ENCODE peak calls at places on chromosomes 11 and 22, in six cellular contexts. O, X, U, Z, B and P are unnamed samples.

GRCh38 chr11:7020183-7020917 is at the start of the genes NLRP14 and ZNF214:
- DNase-seq in B (peak; percentile 92), X (peak; percentile 26), U (peak; percentile 87), Z (peak; percentile 97), O (peak; percentile 75), P (peak; percentile 98)

GRCh38 chr11:128725630-128726461 is 32.0 kb downstream of the FLI1 start:
- DNase-seq in U (no peak), B (no peak), Z (peak; percentile 53), O (no peak), X (peak; percentile 97), P (no peak)

GRCh38 chr11:124460459-124460858 is 15.0 kb upstream of the OR8B8 start:
- DNase-seq in X (no peak), O (no peak), U (no peak), Z (no peak), B (no peak), P (no peak)

GRCh38 chr11:120337133-120337895 is 1.1 kb downstream of the ARHGEF12 start:
- DNase-seq in X (peak; percentile 46), B (peak; percentile 25), U (peak; percentile 41), Z (peak; percentile 45), O (no peak), P (peak; percentile 47)

GRCh38 chr11:12150831-12151382 is 40.5 kb downstream of the MICAL2 start:
- DNase-seq in Z (peak; percentile 65), U (peak; percentile 25), B (no peak), O (no peak), X (no peak), P (no peak)

GRCh38 chr11:121367434-121367833 is 74.9 kb downstream of the SC5D start:
- DNase-seq in X (peak; percentile 81), U (no peak), O (no peak), Z (peak; percentile 34), B (no peak), P (no peak)

GRCh38 chr11:111334495-111335123 is 36.3 kb downstream of the POU2AF3 start:
- DNase-seq in X (no peak), U (peak; percentile 61), O (no peak), Z (no peak), B (peak; percentile 24), P (no peak)

GRCh38 chr11:8242480-8243280 is 21.0 kb downstream of the LMO1 start:
- DNase-seq in X (no peak), O (no peak), Z (no peak), B (peak; percentile 65), U (no peak), P (peak; percentile 51)

GRCh38 chr11:33557201-33557600 is 143.4 kb downstream of the C11orf91 start:
- DNase-seq in Z (peak; percentile 88), O (no peak), U (peak; percentile 87), B (no peak), X (no peak), P (no peak)

DNA sequence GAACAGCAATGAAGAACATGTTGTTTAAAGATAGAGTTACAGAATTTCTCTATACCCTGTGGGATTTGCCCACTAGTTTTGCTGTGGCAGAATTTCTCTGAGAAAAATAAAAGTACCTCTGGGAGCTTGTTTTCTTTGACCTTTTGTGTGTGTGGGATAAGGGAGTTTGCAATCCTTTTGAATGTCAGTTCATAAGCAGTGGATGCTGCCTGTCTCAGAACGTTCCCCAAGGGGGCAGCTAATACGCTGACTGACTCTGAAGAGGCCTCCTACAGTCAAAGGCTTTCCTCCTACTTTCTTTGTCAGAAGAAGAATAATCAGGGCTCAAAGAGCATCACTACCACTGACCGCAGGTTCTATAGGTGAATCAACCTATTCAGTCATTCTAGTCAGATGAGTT is 140.6 kb downstream of the AASDHPPT start:
- DNase-seq in Z (no peak), U (no peak), X (no peak), O (no peak), B (no peak), P (peak; percentile 60)
- H3K4me3 ChIP-seq in Z (no peak overlapping the region), U (no peak overlapping the region), X (no peak overlapping the region), O (no peak overlapping the region), B (no peak overlapping the region), P (no peak overlapping the region)

GRCh38 chr22:17797721-17798559 is 23.7 kb upstream of the BID start:
- DNase-seq in U (no peak), X (no peak), Z (no peak), B (no peak), O (no peak), P (no peak)
- H3K9ac ChIP-seq in U (no peak overlapping the region), X (no peak overlapping the region), Z (no peak overlapping the region), B (no peak overlapping the region), O (no peak overlapping the region), P (no peak overlapping the region)

GRCh38 chr11:2139118-2139490 is at the start of gene IGF2:
- DNase-seq in Z (no peak), U (no peak), B (peak; percentile 84), O (no peak), X (no peak), P (peak; percentile 77)
- TF ChIP-seq EZH2phosphoT487 in Z (no peak), U (no peak), B (no peak), O (no peak), X (no peak), P (no peak)

DNA sequence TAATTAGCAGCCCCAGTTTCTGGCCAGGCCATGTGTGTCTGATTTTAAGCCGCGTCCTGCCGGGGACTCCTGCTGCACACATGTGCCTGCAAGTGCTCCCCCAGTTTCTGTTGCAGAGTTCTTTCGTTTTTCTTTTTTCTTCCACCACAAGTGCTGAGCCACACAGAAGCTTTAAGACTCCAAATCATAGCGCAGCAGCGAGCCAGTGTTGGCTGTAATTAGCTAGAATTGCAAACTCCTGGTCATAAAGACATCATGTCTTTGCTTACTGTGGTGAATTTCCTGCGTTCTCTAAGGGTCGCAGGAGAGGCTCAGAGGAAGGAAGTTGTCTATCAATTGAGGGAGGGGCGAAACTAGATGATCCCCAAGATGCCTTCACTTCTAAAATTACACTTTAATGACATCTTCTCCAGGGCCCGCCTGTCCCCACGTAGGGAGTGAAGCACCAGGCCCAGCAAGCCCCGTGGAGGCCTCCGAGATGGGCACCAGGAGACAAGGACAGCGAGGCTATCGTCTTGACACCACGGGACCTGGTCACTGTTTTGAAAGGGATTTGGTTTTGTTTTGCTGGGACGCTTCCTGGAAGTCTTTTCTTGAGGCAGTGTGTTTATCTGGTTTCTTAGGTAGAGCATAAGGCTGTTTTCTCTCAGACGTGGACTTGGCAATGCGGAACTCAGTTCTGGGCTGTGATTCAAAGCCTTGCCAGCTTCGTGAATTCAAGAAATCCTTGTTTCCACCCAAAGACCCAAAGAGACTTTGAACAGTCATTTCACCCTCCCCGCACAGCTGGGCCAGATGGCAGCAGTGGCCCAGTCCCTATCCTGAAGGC is 71.8 kb downstream of the UBASH3B start:
- DNase-seq in B (peak; percentile 30), Z (peak; percentile 37), U (no peak), X (peak; percentile 90), O (no peak), P (peak; percentile 37)
- H3K4me3 ChIP-seq in B (no peak overlapping the region), Z (peak overlapping the region; percentile 30), U (no peak overlapping the region), X (peak overlapping the region; percentile 52), O (no peak overlapping the region), P (no peak overlapping the region)

GRCh38 chr11:1852885-1853284 is at the start of gene LSP1:
- DNase-seq in O (no peak), X (peak; percentile 88), B (no peak), Z (no peak), U (no peak), P (no peak)

GRCh38 chr11:1855886-1856265 is 3.0 kb downstream of the LSP1 start:
- DNase-seq in X (no peak), O (no peak), B (no peak), Z (no peak), U (no peak), P (no peak)

GRCh38 chr11:1854949-1855885 is 2.3 kb downstream of the LSP1 start:
- DNase-seq in Z (no peak), U (no peak), B (no peak), O (no peak), X (no peak), P (no peak)

GRCh38 chr11:1853376-1854131 is 670 bp downstream of the LSP1 start:
- DNase-seq in Z (no peak), B (no peak), U (no peak), X (peak; percentile 19), O (no peak), P (no peak)

DNA sequence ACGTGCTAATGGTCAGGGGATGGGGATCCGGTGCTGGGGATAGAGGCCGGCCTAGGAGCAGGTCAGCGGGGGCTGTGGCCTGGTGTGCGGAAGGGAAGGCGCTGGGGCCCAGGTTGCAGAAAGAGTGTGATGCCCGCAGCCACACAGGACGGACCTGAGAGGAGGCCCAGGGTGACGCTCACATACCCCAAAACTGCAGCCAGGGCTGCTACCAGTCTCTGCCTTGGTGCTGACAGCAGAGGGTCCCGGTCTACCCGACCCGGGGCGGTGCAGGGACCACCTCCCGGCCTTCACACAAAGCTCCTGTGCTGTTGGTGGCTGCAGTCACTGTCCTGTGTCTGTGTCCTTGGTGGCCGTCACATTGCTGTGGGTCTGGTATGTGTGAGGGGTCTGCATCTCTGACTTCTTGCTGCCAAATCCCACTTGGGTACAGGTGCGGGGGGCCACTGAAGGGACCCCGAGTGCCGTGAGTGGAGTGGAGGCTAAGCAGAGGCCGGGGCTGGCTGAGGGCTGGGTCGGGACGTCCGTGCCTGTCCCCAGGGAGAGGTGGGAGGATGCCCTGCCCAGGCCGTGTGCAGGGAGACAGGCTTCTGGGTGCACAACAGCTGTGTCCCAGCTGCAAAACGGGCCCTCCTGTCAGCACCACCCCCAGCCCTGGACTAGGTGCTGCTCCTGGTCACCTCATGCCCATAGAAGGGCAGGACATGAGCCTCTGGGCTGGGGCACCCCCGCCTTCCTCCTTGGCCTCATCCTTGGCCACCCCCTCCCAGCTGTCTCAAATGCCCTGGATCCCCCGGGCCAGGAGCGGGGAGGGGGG is 1.5 kb downstream of the LSP1 start:
- DNase-seq in Z (no peak), U (no peak), X (no peak), B (no peak), O (no peak), P (no peak)
- H3K9ac ChIP-seq in Z (no peak overlapping the region), U (no peak overlapping the region), X (peak overlapping the region; percentile 86), B (no peak overlapping the region), O (no peak overlapping the region), P (no peak overlapping the region)

GRCh38 chr11:60772666-60773065 is 12.5 kb upstream of the MS4A10 start:
- DNase-seq in U (no peak), O (no peak), Z (no peak), B (no peak), X (no peak), P (no peak)
- TF ChIP-seq EZH2phosphoT487 in U (no peak), O (no peak), Z (no peak), B (no peak), X (no peak), P (no peak)

GRCh38 chr11:130451261-130452019 is 3.0 kb downstream of the ADAMTS15 start:
- DNase-seq in X (no peak), O (no peak), B (no peak), U (peak; percentile 76), Z (peak; percentile 59), P (no peak)

GRCh38 chr11:130454495-130455262 is 6.2 kb downstream of the ADAMTS15 start:
- DNase-seq in U (no peak), Z (peak; percentile 49), X (no peak), O (no peak), B (no peak), P (no peak)

GRCh38 chr11:130449996-130450419 is 1.6 kb downstream of the ADAMTS15 start:
- DNase-seq in U (no peak), O (no peak), B (peak; percentile 65), Z (no peak), X (no peak), P (peak; percentile 90)

GRCh38 chr11:130452941-130453340 is 4.5 kb downstream of the ADAMTS15 start:
- DNase-seq in Z (no peak), U (no peak), X (no peak), O (no peak), B (no peak), P (no peak)

DNA sequence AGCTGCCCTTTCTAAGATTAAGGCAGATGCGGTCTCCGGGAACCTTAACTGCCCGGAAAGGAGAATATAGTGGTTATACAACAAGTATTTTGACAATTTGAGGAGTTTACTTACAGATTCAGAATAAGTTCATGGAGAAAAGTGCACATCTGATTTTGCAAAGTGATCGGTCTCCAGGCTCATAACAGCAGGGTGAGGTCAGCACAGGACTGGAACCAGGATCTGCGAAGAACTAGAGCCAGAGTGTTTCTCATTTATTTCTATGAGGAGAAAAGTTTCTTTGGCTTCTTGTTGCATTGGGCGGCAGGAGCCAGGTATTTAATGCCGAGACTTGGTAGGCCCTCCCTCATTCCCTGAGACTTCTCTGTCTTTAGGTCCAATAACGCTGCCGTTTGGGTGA is 3.7 kb downstream of the ADAMTS15 start:
- DNase-seq in O (no peak), X (no peak), Z (no peak), B (no peak), U (no peak), P (no peak)
- H3K4me3 ChIP-seq in O (no peak overlapping the region), X (no peak overlapping the region), Z (no peak overlapping the region), B (no peak overlapping the region), U (peak overlapping the region; percentile 94), P (no peak overlapping the region)